ENCODE peak calls at places on chromosome 7, in four cellular contexts. One of them, this sample, is unnamed.

GRCh38 chr7:74165867-74166593 is 8.1 kb upstream of the EIF4H start:
- DNase-seq in AG04450: no peak
- DNase-seq in AG09309: no peak
- DNase-seq in osteocyte: no peak
- DNase-seq in this sample: no peak

GRCh38 chr7:122546496-122546895 is 152.4 kb downstream of the RNF133 start:
- DNase-seq in osteocyte: no peak
- DNase-seq in AG09309: no peak
- DNase-seq in AG04450: no peak
- DNase-seq in this sample: no peak

GRCh38 chr7:81949306-81949705 is 179.5 kb upstream of the HGF start:
- DNase-seq in AG09309: no peak
- DNase-seq in AG04450: no peak
- DNase-seq in osteocyte: no peak
- DNase-seq in this sample: no peak

GRCh38 chr7:30970594-30971094 is 6.9 kb downstream of the GHRHR start:
- DNase-seq in AG04450: no peak
- DNase-seq in AG09309: no peak
- DNase-seq in osteocyte: peak
- DNase-seq in this sample: peak

GRCh38 chr7:27693794-27694193 is 31.1 kb upstream of the HIBADH start:
- DNase-seq in osteocyte: no peak
- DNase-seq in AG09309: no peak
- DNase-seq in AG04450: no peak
- DNase-seq in this sample: no peak

GRCh38 chr7:91228927-91229326 is 35.3 kb upstream of the FZD1 start:
- DNase-seq in osteocyte: no peak
- DNase-seq in AG09309: no peak
- DNase-seq in AG04450: no peak
- DNase-seq in this sample: no peak

GRCh38 chr7:27586825-27587224 is 75.9 kb downstream of the HIBADH start:
- DNase-seq in AG09309: no peak
- DNase-seq in AG04450: no peak
- DNase-seq in osteocyte: no peak
- DNase-seq in this sample: peak

GRCh38 chr7:155882596-155882995 is 70.3 kb upstream of the SHH start:
- DNase-seq in osteocyte: peak
- DNase-seq in AG04450: peak
- DNase-seq in AG09309: no peak
- DNase-seq in this sample: no peak

GRCh38 chr7:13633857-13634256 is 355.6 kb downstream of the ETV1 start:
- DNase-seq in AG09309: no peak
- DNase-seq in osteocyte: no peak
- DNase-seq in AG04450: no peak
- DNase-seq in this sample: no peak

GRCh38 chr7:106730021-106730420 is 69.1 kb upstream of the CCDC71L start:
- DNase-seq in AG04450: no peak
- DNase-seq in AG09309: no peak
- DNase-seq in osteocyte: no peak
- DNase-seq in this sample: no peak

GRCh38 chr7:28170701-28171100 is 9.9 kb downstream of the JAZF1 start:
- DNase-seq in osteocyte: no peak
- DNase-seq in AG04450: no peak
- DNase-seq in AG09309: no peak
- DNase-seq in this sample: no peak

GRCh38 chr7:116492654-116493109 is 6.9 kb upstream of the CAV2 start:
- DNase-seq in AG04450: no peak
- DNase-seq in osteocyte: no peak
- DNase-seq in AG09309: no peak
- DNase-seq in this sample: no peak

GRCh38 chr7:158821173-158822021 is 7.9 kb downstream of the ESYT2 start:
- DNase-seq in osteocyte: no peak
- DNase-seq in AG09309: peak
- DNase-seq in AG04450: no peak
- DNase-seq in this sample: no peak

GRCh38 chr7:17369686-17370426 is 71.4 kb downstream of the AHR start:
- DNase-seq in AG04450: peak
- DNase-seq in AG09309: peak
- DNase-seq in osteocyte: no peak
- DNase-seq in this sample: no peak

GRCh38 chr7:98165827-98166667 is 45.2 kb upstream of the BHLHA15 start:
- DNase-seq in AG04450: no peak
- DNase-seq in AG09309: no peak
- DNase-seq in osteocyte: no peak
- DNase-seq in this sample: peak

GRCh38 chr7:76396039-76396732 is 13.3 kb downstream of the SSC4D start:
- DNase-seq in AG04450: no peak
- DNase-seq in osteocyte: no peak
- DNase-seq in AG09309: no peak
- DNase-seq in this sample: no peak

GRCh38 chr7:79420464-79420863 is 33.0 kb downstream of the MAGI2 start:
- DNase-seq in AG04450: peak
- DNase-seq in AG09309: peak
- DNase-seq in osteocyte: no peak
- DNase-seq in this sample: no peak

GRCh38 chr7:116120839-116121238 is 89.5 kb upstream of the TES start:
- DNase-seq in AG04450: no peak
- DNase-seq in AG09309: no peak
- DNase-seq in osteocyte: no peak
- DNase-seq in this sample: no peak

GRCh38 chr7:43585521-43585920 is 2.6 kb downstream of the STK17A start:
- DNase-seq in AG04450: no peak
- DNase-seq in AG09309: peak
- DNase-seq in osteocyte: no peak
- DNase-seq in this sample: no peak

GRCh38 chr7:122886357-122887081 is at the start of gene CADPS2:
- DNase-seq in AG04450: peak
- DNase-seq in osteocyte: no peak
- DNase-seq in AG09309: peak
- DNase-seq in this sample: peak

GRCh38 chr7:98687331-98687863 is 70.3 kb downstream of the NPTX2 start:
- DNase-seq in AG09309: no peak
- DNase-seq in AG04450: no peak
- DNase-seq in osteocyte: no peak
- DNase-seq in this sample: no peak

GRCh38 chr7:128937647-128938523 is at the start of gene IRF5:
- DNase-seq in osteocyte: no peak
- DNase-seq in AG09309: no peak
- DNase-seq in AG04450: no peak
- DNase-seq in this sample: no peak

GRCh38 chr7:127536426-127537152 is 48.8 kb downstream of the GCC1 start:
- DNase-seq in AG09309: no peak
- DNase-seq in osteocyte: no peak
- DNase-seq in AG04450: no peak
- DNase-seq in this sample: no peak

GRCh38 chr7:47847207-47847606 is 101.1 kb downstream of the PKD1L1 start:
- DNase-seq in osteocyte: peak
- DNase-seq in AG09309: no peak
- DNase-seq in AG04450: no peak
- DNase-seq in this sample: no peak

GRCh38 chr7:22173884-22174573 is 182.9 kb downstream of the RAPGEF5 start:
- DNase-seq in AG04450: no peak
- DNase-seq in AG09309: no peak
- DNase-seq in osteocyte: no peak
- DNase-seq in this sample: peak

GRCh38 chr7:24885305-24885704 is 94.7 kb downstream of the OSBPL3 start:
- DNase-seq in AG04450: no peak
- DNase-seq in AG09309: no peak
- DNase-seq in osteocyte: no peak
- DNase-seq in this sample: no peak

GRCh38 chr7:22190736-22191135 is 166.2 kb downstream of the RAPGEF5 start:
- DNase-seq in AG09309: no peak
- DNase-seq in osteocyte: no peak
- DNase-seq in AG04450: no peak
- DNase-seq in this sample: no peak

GRCh38 chr7:42456756-42457276 is 219.8 kb upstream of the GLI3 start:
- DNase-seq in AG04450: no peak
- DNase-seq in AG09309: no peak
- DNase-seq in osteocyte: no peak
- DNase-seq in this sample: no peak

GRCh38 chr7:42457663-42458062 is 220.7 kb upstream of the GLI3 start:
- DNase-seq in osteocyte: no peak
- DNase-seq in AG04450: no peak
- DNase-seq in AG09309: no peak
- DNase-seq in this sample: no peak

GRCh38 chr7:42460948-42461347 is 223.9 kb upstream of the GLI3 start:
- DNase-seq in osteocyte: no peak
- DNase-seq in AG04450: no peak
- DNase-seq in AG09309: no peak
- DNase-seq in this sample: no peak

GRCh38 chr7:42460148-42460547 is 223.1 kb upstream of the GLI3 start:
- DNase-seq in osteocyte: no peak
- DNase-seq in AG09309: no peak
- DNase-seq in AG04450: no peak
- DNase-seq in this sample: no peak

GRCh38 chr7:42461537-42461936 is 224.5 kb upstream of the GLI3 start:
- DNase-seq in AG09309: no peak
- DNase-seq in osteocyte: no peak
- DNase-seq in AG04450: no peak
- DNase-seq in this sample: no peak
- TF ChIP-seq CTCF in AG09309: no peak
- TF ChIP-seq CTCF in osteocyte: peak
- TF ChIP-seq CTCF in AG04450: no peak
- TF ChIP-seq CTCF in this sample: no peak

DNA sequence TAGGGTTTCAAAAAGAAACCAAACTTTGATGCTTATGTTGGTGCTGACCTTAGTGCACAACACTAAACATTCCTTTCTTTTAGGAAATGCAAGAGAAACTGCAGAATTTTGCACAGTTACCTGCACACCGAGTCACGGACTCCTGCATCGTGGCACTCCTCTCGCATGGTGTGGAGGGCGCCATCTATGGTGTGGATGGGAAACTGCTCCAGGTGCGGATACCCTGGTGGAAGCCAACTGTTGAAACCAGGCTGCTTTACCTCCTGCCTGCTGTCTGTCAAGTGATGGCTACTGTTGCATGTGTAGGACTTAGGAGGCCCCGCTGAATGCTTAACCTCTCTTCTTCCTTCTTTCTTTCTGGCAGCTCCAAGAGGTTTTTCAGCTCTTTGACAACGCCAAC is 11.7 kb downstream of the CASP2 start:
- DNase-seq in osteocyte: no peak
- DNase-seq in AG04450: no peak
- DNase-seq in AG09309: no peak
- DNase-seq in this sample: no peak
- TF ChIP-seq CTCF in osteocyte: peak
- TF ChIP-seq CTCF in AG04450: peak
- TF ChIP-seq CTCF in AG09309: peak
- TF ChIP-seq CTCF in this sample: peak

DNA sequence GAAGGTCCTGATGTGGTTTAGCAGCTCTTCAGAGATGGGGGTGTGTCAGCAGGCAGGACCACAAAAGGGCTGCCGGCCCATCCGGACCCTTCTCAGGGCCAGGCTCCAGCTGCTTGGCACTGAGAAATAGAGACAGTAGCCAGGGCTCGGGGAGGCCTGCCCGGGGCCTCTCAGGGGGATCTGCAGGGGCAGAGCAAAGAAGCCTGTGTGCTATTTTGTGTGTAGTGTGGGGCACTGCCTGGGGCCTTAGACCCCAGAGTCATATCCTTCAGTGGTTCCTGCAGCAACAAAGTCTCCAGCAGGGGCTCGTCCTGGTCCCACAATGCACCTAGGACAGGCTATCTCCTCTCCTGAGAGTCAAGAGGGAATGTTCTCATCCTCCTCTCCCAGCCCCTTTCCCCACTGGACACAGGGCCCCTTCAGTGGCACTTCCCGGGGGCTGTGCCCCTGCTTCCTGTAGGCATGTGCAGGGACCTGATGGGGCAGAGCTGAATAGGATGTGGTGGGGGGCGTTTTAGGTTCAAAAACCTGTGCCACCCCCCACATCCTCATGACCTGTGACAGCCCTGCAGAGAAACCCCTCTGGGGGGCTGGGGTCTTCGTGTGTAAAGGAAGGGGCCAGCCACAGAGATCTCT is 159.5 kb upstream of the RHEB start:
- DNase-seq in AG09309: no peak
- DNase-seq in AG04450: no peak
- DNase-seq in osteocyte: no peak
- DNase-seq in this sample: peak
- TF ChIP-seq CTCF in AG09309: no peak
- TF ChIP-seq CTCF in AG04450: no peak
- TF ChIP-seq CTCF in osteocyte: no peak
- TF ChIP-seq CTCF in this sample: no peak

GRCh38 chr7:134552105-134552504 is 3.2 kb downstream of the AKR1B15 start:
- DNase-seq in AG04450: no peak
- DNase-seq in osteocyte: no peak
- DNase-seq in AG09309: no peak
- DNase-seq in this sample: no peak
- TF ChIP-seq CTCF in AG04450: peak
- TF ChIP-seq CTCF in osteocyte: peak
- TF ChIP-seq CTCF in AG09309: peak
- TF ChIP-seq CTCF in this sample: no peak

GRCh38 chr7:974820-975681 is at the start of gene COX19:
- DNase-seq in AG04450: peak
- DNase-seq in osteocyte: peak
- DNase-seq in AG09309: peak
- DNase-seq in this sample: peak
- TF ChIP-seq CTCF in AG04450: no peak
- TF ChIP-seq CTCF in osteocyte: no peak
- TF ChIP-seq CTCF in AG09309: no peak
- TF ChIP-seq CTCF in this sample: no peak

DNA sequence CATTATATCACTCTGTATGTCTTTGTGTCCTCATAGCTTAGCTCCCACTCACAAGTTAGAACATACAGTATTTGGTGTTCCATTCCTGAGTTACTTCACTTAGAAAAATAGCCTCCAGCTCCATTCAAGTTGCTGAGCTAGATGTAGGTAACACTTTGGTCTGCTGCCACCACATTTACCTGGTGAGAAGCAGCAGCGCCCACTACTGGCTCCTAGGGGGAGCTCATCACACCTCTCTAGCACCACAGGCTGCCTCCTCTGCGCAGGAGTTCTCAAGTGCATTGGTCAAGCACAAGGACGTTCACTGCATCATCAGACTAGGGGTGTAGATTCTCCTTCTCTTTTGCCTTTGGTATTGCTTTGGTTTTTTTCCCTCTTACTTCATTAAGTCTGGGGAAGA is 530.9 kb upstream of the AUTS2 start:
- DNase-seq in osteocyte: no peak
- DNase-seq in AG09309: no peak
- DNase-seq in AG04450: no peak
- DNase-seq in this sample: no peak
- TF ChIP-seq CTCF in osteocyte: peak
- TF ChIP-seq CTCF in AG09309: peak
- TF ChIP-seq CTCF in AG04450: no peak
- TF ChIP-seq CTCF in this sample: no peak

This sample was measured in GM13976.